ENCODE peak calls at places on chromosomes 6 and 20, in five cellular contexts. One of them, this sample, is unnamed.
A peak's percentile ranks its signal among the peaks of the same experiment; 100 is the strongest.

GRCh38 chr6:24689964-24690363 is 23.1 kb downstream of the ACOT13 start:
- DNase-seq in HCT116: no peak
- DNase-seq in neural progenitor cell: no peak
- DNase-seq in GM23338: no peak
- DNase-seq in hepatocyte: no peak
- DNase-seq in this sample: no peak

GRCh38 chr6:3625161-3625979 is 126.1 kb downstream of the PXDC1 start:
- DNase-seq in hepatocyte: no peak
- DNase-seq in HCT116: no peak
- DNase-seq in neural progenitor cell: no peak
- DNase-seq in GM23338: no peak
- DNase-seq in this sample: no peak

GRCh38 chr6:156778615-156779205 is 1.5 kb downstream of the ARID1B start:
- DNase-seq in neural progenitor cell: peak; percentile 72
- DNase-seq in HCT116: no peak
- DNase-seq in hepatocyte: peak; percentile 69
- DNase-seq in GM23338: peak; percentile 52
- DNase-seq in this sample: peak; percentile 16

GRCh38 chr6:150813993-150814359 is 51.5 kb upstream of the MTHFD1L start:
- DNase-seq in GM23338: no peak
- DNase-seq in HCT116: peak; percentile 92
- DNase-seq in neural progenitor cell: no peak
- DNase-seq in hepatocyte: peak; percentile 13
- DNase-seq in this sample: peak; percentile 87

GRCh38 chr6:148358196-148358785 is 15.7 kb downstream of the SASH1 start:
- DNase-seq in hepatocyte: no peak
- DNase-seq in HCT116: no peak
- DNase-seq in GM23338: no peak
- DNase-seq in neural progenitor cell: no peak
- DNase-seq in this sample: no peak

GRCh38 chr6:72952808-72953630 is 272.3 kb downstream of the KHDC1L start:
- DNase-seq in HCT116: no peak
- DNase-seq in hepatocyte: no peak
- DNase-seq in GM23338: no peak
- DNase-seq in neural progenitor cell: no peak
- DNase-seq in this sample: peak; percentile 90

GRCh38 chr6:15557174-15557573 is 105.7 kb downstream of the DTNBP1 start:
- DNase-seq in neural progenitor cell: no peak
- DNase-seq in HCT116: no peak
- DNase-seq in hepatocyte: no peak
- DNase-seq in GM23338: no peak
- DNase-seq in this sample: no peak

GRCh38 chr6:129100164-129100563 is 217.2 kb downstream of the LAMA2 start:
- DNase-seq in GM23338: no peak
- DNase-seq in hepatocyte: no peak
- DNase-seq in neural progenitor cell: no peak
- DNase-seq in HCT116: no peak
- DNase-seq in this sample: no peak

GRCh38 chr20:22438926-22439325 is 145.4 kb downstream of the FOXA2 start:
- DNase-seq in hepatocyte: no peak
- DNase-seq in GM23338: peak; percentile 55
- DNase-seq in neural progenitor cell: peak; percentile 28
- DNase-seq in HCT116: peak; percentile 4
- DNase-seq in this sample: peak; percentile 34

GRCh38 chr6:89310929-89311328 is 4.2 kb downstream of the GABRR2 start:
- DNase-seq in HCT116: no peak
- DNase-seq in neural progenitor cell: peak; percentile 49
- DNase-seq in GM23338: no peak
- DNase-seq in hepatocyte: peak; percentile 53
- DNase-seq in this sample: peak; percentile 59

GRCh38 chr6:37741757-37742400 is 44.2 kb upstream of the MDGA1 start:
- DNase-seq in HCT116: no peak
- DNase-seq in hepatocyte: peak; percentile 41
- DNase-seq in GM23338: peak; percentile 65
- DNase-seq in neural progenitor cell: peak; percentile 56
- DNase-seq in this sample: no peak

GRCh38 chr6:31737315-31738047 is 1.2 kb upstream of the CLIC1 start:
- DNase-seq in neural progenitor cell: peak; percentile 87
- DNase-seq in GM23338: peak; percentile 56
- DNase-seq in HCT116: no peak
- DNase-seq in hepatocyte: peak; percentile 86
- DNase-seq in this sample: no peak
- H3K4me2 ChIP-seq in neural progenitor cell: peak overlapping the region; percentile 99
- H3K4me2 ChIP-seq in GM23338: peak overlapping the region; percentile 91
- H3K4me2 ChIP-seq in HCT116: peak overlapping the region; percentile 83
- H3K4me2 ChIP-seq in hepatocyte: peak overlapping the region; percentile 91
- H3K4me2 ChIP-seq in this sample: peak overlapping the region; percentile 85

GRCh38 chr20:7505152-7505834 is 435.0 kb downstream of the HAO1 start:
- DNase-seq in HCT116: no peak
- DNase-seq in neural progenitor cell: peak; percentile 19
- DNase-seq in hepatocyte: no peak
- DNase-seq in GM23338: peak; percentile 33
- DNase-seq in this sample: no peak
- TF ChIP-seq EZH2phosphoT487 in HCT116: no peak
- TF ChIP-seq EZH2phosphoT487 in neural progenitor cell: no peak
- TF ChIP-seq EZH2phosphoT487 in hepatocyte: no peak
- TF ChIP-seq EZH2phosphoT487 in GM23338: no peak
- TF ChIP-seq EZH2phosphoT487 in this sample: no peak

GRCh38 chr20:33280000-33280680 is 2.9 kb upstream of the BPIFB1 start:
- DNase-seq in hepatocyte: no peak
- DNase-seq in HCT116: no peak
- DNase-seq in GM23338: no peak
- DNase-seq in neural progenitor cell: no peak
- DNase-seq in this sample: no peak

GRCh38 chr20:33282196-33282934 is 649 bp upstream of the BPIFB1 start:
- DNase-seq in neural progenitor cell: no peak
- DNase-seq in hepatocyte: no peak
- DNase-seq in HCT116: no peak
- DNase-seq in GM23338: no peak
- DNase-seq in this sample: no peak

GRCh38 chr20:33281550-33282146 is 1.4 kb upstream of the BPIFB1 start:
- DNase-seq in neural progenitor cell: no peak
- DNase-seq in GM23338: no peak
- DNase-seq in HCT116: no peak
- DNase-seq in hepatocyte: no peak
- DNase-seq in this sample: no peak

GRCh38 chr20:33279261-33279910 is 3.6 kb upstream of the BPIFB1 start:
- DNase-seq in neural progenitor cell: no peak
- DNase-seq in GM23338: no peak
- DNase-seq in hepatocyte: no peak
- DNase-seq in HCT116: no peak
- DNase-seq in this sample: no peak

GRCh38 chr20:33280775-33281174 is 2.2 kb upstream of the BPIFB1 start:
- DNase-seq in HCT116: no peak
- DNase-seq in neural progenitor cell: no peak
- DNase-seq in hepatocyte: no peak
- DNase-seq in GM23338: no peak
- DNase-seq in this sample: no peak
- H3K4me2 ChIP-seq in HCT116: no peak overlapping the region
- H3K4me2 ChIP-seq in neural progenitor cell: no peak overlapping the region
- H3K4me2 ChIP-seq in hepatocyte: no peak overlapping the region
- H3K4me2 ChIP-seq in GM23338: no peak overlapping the region
- H3K4me2 ChIP-seq in this sample: no peak overlapping the region

GRCh38 chr6:120141601-120142000 is 792.0 kb upstream of the MAN1A1 start:
- DNase-seq in neural progenitor cell: no peak
- DNase-seq in GM23338: peak; percentile 8
- DNase-seq in HCT116: no peak
- DNase-seq in hepatocyte: no peak
- DNase-seq in this sample: no peak

GRCh38 chr6:120147218-120147871 is 797.8 kb upstream of the MAN1A1 start:
- DNase-seq in HCT116: no peak
- DNase-seq in GM23338: peak; percentile 15
- DNase-seq in neural progenitor cell: no peak
- DNase-seq in hepatocyte: no peak
- DNase-seq in this sample: peak; percentile 18
- TF ChIP-seq EZH2phosphoT487 in HCT116: no peak
- TF ChIP-seq EZH2phosphoT487 in GM23338: no peak
- TF ChIP-seq EZH2phosphoT487 in neural progenitor cell: no peak
- TF ChIP-seq EZH2phosphoT487 in hepatocyte: no peak
- TF ChIP-seq EZH2phosphoT487 in this sample: no peak

DNA sequence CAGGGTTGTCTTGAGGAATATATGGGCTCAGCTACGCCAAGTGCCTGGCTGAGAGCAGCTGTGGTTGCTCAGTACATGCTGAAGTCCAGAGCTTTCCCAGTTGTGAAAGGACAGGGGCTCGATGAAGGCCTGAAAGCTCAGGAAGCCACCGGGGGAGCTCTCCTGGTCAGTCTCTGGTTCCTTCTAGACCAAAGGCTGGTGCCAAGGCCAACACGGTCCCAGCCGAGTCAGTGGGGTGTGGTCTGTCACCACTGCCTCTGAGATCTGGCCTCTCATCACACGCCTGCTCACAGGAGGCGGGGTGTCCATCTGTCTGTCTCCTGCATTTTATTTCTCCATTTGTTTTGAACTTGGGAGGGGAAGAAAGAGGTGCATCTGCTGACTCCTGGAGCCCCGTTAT is 4.9 kb upstream of the FAM83C start:
- DNase-seq in GM23338: peak; percentile 33
- DNase-seq in neural progenitor cell: no peak
- DNase-seq in hepatocyte: peak; percentile 15
- DNase-seq in HCT116: no peak
- DNase-seq in this sample: peak; percentile 56
- H3K4me2 ChIP-seq in GM23338: no peak overlapping the region
- H3K4me2 ChIP-seq in neural progenitor cell: no peak overlapping the region
- H3K4me2 ChIP-seq in hepatocyte: no peak overlapping the region
- H3K4me2 ChIP-seq in HCT116: peak overlapping the region; percentile 23
- H3K4me2 ChIP-seq in this sample: no peak overlapping the region

GRCh38 chr20:3543901-3544507 is 73.2 kb downstream of the ATRN start:
- DNase-seq in hepatocyte: peak; percentile 10
- DNase-seq in GM23338: no peak
- DNase-seq in neural progenitor cell: no peak
- DNase-seq in HCT116: no peak
- DNase-seq in this sample: peak; percentile 73
- TF ChIP-seq EZH2phosphoT487 in hepatocyte: no peak
- TF ChIP-seq EZH2phosphoT487 in GM23338: no peak
- TF ChIP-seq EZH2phosphoT487 in neural progenitor cell: no peak
- TF ChIP-seq EZH2phosphoT487 in HCT116: no peak
- TF ChIP-seq EZH2phosphoT487 in this sample: no peak

GRCh38 chr6:90412538-90413369 is 116.1 kb upstream of the BACH2 start:
- DNase-seq in hepatocyte: no peak
- DNase-seq in HCT116: no peak
- DNase-seq in neural progenitor cell: no peak
- DNase-seq in GM23338: no peak
- DNase-seq in this sample: no peak

GRCh38 chr6:90413396-90413795 is 116.8 kb upstream of the BACH2 start:
- DNase-seq in neural progenitor cell: no peak
- DNase-seq in hepatocyte: no peak
- DNase-seq in HCT116: no peak
- DNase-seq in GM23338: peak; percentile 38
- DNase-seq in this sample: no peak

GRCh38 chr6:90414352-90414751 is 117.7 kb upstream of the BACH2 start:
- DNase-seq in GM23338: no peak
- DNase-seq in HCT116: no peak
- DNase-seq in neural progenitor cell: no peak
- DNase-seq in hepatocyte: no peak
- DNase-seq in this sample: no peak

GRCh38 chr6:90415178-90415577 is 118.5 kb upstream of the BACH2 start:
- DNase-seq in HCT116: no peak
- DNase-seq in neural progenitor cell: no peak
- DNase-seq in hepatocyte: no peak
- DNase-seq in GM23338: no peak
- DNase-seq in this sample: no peak

DNA sequence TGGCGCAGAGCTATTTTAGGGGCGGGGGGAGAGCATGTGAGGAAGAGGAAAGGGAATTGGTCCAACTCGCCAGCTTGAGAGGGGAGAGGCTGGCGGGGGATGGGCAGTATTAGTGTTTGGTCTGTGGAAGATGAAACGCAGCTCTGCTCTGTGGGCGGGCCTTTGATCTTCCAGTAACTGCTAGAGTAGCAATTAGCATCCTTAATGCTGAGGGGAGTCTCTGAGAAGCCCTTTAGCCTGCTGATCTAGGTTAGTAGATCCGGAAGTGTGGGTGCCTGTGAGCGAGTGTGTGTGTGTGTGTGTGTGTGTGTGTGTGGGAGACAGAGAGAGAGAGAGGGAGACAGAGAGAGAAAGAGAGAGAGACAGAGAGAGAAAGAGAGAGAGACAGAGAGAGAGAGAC is 117.2 kb upstream of the BACH2 start:
- DNase-seq in GM23338: peak; percentile 86
- DNase-seq in neural progenitor cell: peak; percentile 84
- DNase-seq in hepatocyte: peak; percentile 61
- DNase-seq in HCT116: no peak
- DNase-seq in this sample: no peak
- H3K4me2 ChIP-seq in GM23338: peak overlapping the region; percentile 61
- H3K4me2 ChIP-seq in neural progenitor cell: peak overlapping the region; percentile 73
- H3K4me2 ChIP-seq in hepatocyte: peak overlapping the region; percentile 78
- H3K4me2 ChIP-seq in HCT116: no peak overlapping the region
- H3K4me2 ChIP-seq in this sample: no peak overlapping the region

GRCh38 chr6:91453479-91453878 is 866.6 kb upstream of the MAP3K7 start:
- DNase-seq in GM23338: no peak
- DNase-seq in HCT116: no peak
- DNase-seq in neural progenitor cell: no peak
- DNase-seq in hepatocyte: no peak
- DNase-seq in this sample: no peak

GRCh38 chr6:91447530-91447929 is 860.7 kb upstream of the MAP3K7 start:
- DNase-seq in hepatocyte: no peak
- DNase-seq in HCT116: no peak
- DNase-seq in neural progenitor cell: no peak
- DNase-seq in GM23338: no peak
- DNase-seq in this sample: no peak

GRCh38 chr6:91447086-91447485 is 860.2 kb upstream of the MAP3K7 start:
- DNase-seq in hepatocyte: no peak
- DNase-seq in GM23338: no peak
- DNase-seq in neural progenitor cell: no peak
- DNase-seq in HCT116: no peak
- DNase-seq in this sample: no peak

GRCh38 chr6:91449539-91449938 is 862.7 kb upstream of the MAP3K7 start:
- DNase-seq in GM23338: no peak
- DNase-seq in neural progenitor cell: no peak
- DNase-seq in hepatocyte: no peak
- DNase-seq in HCT116: no peak
- DNase-seq in this sample: peak; percentile 54
- TF ChIP-seq EZH2phosphoT487 in GM23338: no peak
- TF ChIP-seq EZH2phosphoT487 in neural progenitor cell: no peak
- TF ChIP-seq EZH2phosphoT487 in hepatocyte: no peak
- TF ChIP-seq EZH2phosphoT487 in HCT116: no peak
- TF ChIP-seq EZH2phosphoT487 in this sample: no peak

DNA sequence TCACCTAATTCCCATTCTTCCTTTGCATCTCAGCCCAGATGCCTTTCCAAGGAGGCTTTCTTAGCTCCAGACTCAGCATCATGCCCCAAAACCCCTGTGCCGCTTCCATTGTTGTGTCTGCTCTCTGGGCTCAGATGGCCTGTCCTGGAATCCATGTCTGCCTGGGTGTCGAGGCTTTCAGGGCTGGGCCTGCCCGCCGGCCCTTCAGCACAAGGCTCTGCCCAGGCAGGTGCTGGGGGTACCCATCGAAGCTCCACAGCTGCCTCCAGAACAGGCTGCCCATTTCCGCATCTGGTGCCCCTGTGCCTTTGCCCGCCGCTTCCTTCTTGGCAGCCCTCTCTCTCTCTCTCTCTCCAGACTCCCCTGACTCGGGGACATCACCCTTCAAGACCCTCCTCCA is 1.2 kb downstream of the CPXM1 start:
- DNase-seq in HCT116: no peak
- DNase-seq in hepatocyte: no peak
- DNase-seq in neural progenitor cell: peak; percentile 29
- DNase-seq in GM23338: peak; percentile 17
- DNase-seq in this sample: no peak
- H3K4me2 ChIP-seq in HCT116: peak overlapping the region; percentile 11
- H3K4me2 ChIP-seq in hepatocyte: peak overlapping the region; percentile 81
- H3K4me2 ChIP-seq in neural progenitor cell: peak overlapping the region; percentile 80
- H3K4me2 ChIP-seq in GM23338: peak overlapping the region; percentile 98
- H3K4me2 ChIP-seq in this sample: no peak overlapping the region

This sample was measured in PC-3.